ENCODE peak calls at places on chromosomes 1 and 21, in four cellular contexts. One of them, this sample, is unnamed.

GRCh38 chr1:117260761-117261462 is 50.2 kb upstream of the VTCN1 start:
- DNase-seq in K562: no peak
- DNase-seq in GM12878: no peak
- DNase-seq in HepG2: no peak
- DNase-seq in this sample: no peak

GRCh38 chr1:205456868-205457724 is 1.3 kb upstream of the BLACAT1 start:
- DNase-seq in K562: peak
- DNase-seq in GM12878: no peak
- DNase-seq in HepG2: no peak
- DNase-seq in this sample: peak

GRCh38 chr1:188237573-188238353 is 1409.0 kb downstream of the PLA2G4A start:
- DNase-seq in K562: no peak
- DNase-seq in GM12878: no peak
- DNase-seq in HepG2: no peak
- DNase-seq in this sample: no peak

GRCh38 chr1:28830814-28831213 is 18.8 kb downstream of the OPRD1 start:
- DNase-seq in K562: no peak
- DNase-seq in GM12878: no peak
- DNase-seq in HepG2: no peak
- DNase-seq in this sample: no peak

GRCh38 chr1:152036316-152037216 is at the start of gene S100A11:
- DNase-seq in K562: peak
- DNase-seq in GM12878: peak
- DNase-seq in HepG2: peak
- DNase-seq in this sample: peak

GRCh38 chr1:224894915-224895314 is 34.6 kb upstream of the DNAH14 start:
- DNase-seq in K562: peak
- DNase-seq in GM12878: no peak
- DNase-seq in HepG2: peak
- DNase-seq in this sample: peak

GRCh38 chr1:62621907-62622306 is 24.6 kb downstream of the ANGPTL3 start:
- DNase-seq in K562: peak
- DNase-seq in GM12878: peak
- DNase-seq in HepG2: peak
- DNase-seq in this sample: no peak

GRCh38 chr1:245412301-245412700 is 257.5 kb downstream of the KIF26B start:
- DNase-seq in K562: no peak
- DNase-seq in GM12878: no peak
- DNase-seq in HepG2: no peak
- DNase-seq in this sample: no peak

GRCh38 chr1:230706887-230707731 is 6.8 kb downstream of the AGT start:
- DNase-seq in K562: no peak
- DNase-seq in GM12878: no peak
- DNase-seq in HepG2: no peak
- DNase-seq in this sample: no peak

GRCh38 chr1:16077430-16078245 is 4.2 kb upstream of the FAM131C start:
- DNase-seq in K562: no peak
- DNase-seq in GM12878: no peak
- DNase-seq in HepG2: peak
- DNase-seq in this sample: no peak

GRCh38 chr1:10782491-10783244 is 13.8 kb downstream of the CASZ1 start:
- DNase-seq in K562: no peak
- DNase-seq in GM12878: no peak
- DNase-seq in HepG2: no peak
- DNase-seq in this sample: no peak

GRCh38 chr1:62401034-62401433 is 35.8 kb upstream of the USP1 start:
- DNase-seq in K562: no peak
- DNase-seq in GM12878: no peak
- DNase-seq in HepG2: no peak
- DNase-seq in this sample: no peak

GRCh38 chr1:236181059-236181458 is 38.7 kb downstream of the GPR137B start:
- DNase-seq in K562: no peak
- DNase-seq in GM12878: no peak
- DNase-seq in HepG2: no peak
- DNase-seq in this sample: no peak

DNA sequence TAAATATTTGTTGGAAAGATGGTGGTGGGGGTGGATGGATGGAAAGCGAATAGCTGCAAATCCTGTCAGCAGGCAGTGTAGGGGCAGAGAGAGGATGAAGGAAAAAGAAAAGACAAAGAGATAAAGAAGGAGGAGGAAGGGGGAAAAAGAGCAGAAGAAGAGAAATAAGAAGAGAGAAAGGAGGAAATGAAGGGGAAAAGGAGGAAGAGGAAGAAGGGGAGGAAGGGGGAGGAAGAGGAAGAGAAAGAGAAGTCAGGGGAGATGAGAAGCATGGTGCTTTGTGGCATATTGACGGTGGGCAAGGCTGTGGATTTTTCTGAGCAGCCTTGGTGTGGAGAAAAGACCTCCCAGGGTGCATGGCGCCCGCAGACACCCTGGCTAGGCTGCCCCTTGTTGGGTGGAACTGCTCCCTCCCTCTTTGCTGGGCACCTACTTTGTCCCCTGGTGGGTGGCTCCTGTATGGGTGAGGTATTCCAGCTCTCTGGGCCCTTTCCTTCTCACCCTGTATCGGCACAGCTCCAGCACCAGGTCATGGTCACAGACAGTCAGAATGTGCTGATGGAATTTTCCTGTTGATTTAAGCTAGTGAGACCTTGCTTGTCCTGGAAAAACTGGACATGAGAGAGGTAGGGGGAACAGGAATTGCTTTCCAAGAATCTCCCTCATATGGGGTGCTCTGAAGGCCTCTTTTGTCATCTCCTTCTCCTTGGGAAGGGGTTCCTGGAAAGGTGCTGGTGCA is 45.7 kb upstream of the TLR5 start:
- DNase-seq in K562: no peak
- DNase-seq in GM12878: no peak
- DNase-seq in HepG2: no peak
- DNase-seq in this sample: no peak
- TF ChIP-seq SP1 in K562: no peak
- TF ChIP-seq SP1 in GM12878: no peak
- TF ChIP-seq SP1 in HepG2: no peak
- TF ChIP-seq SP1 in this sample: no peak

GRCh38 chr1:181153634-181153961 is 65.1 kb downstream of the IER5 start:
- DNase-seq in K562: no peak
- DNase-seq in GM12878: no peak
- DNase-seq in HepG2: no peak
- DNase-seq in this sample: no peak

GRCh38 chr1:181150273-181150672 is 61.8 kb downstream of the IER5 start:
- DNase-seq in K562: no peak
- DNase-seq in GM12878: no peak
- DNase-seq in HepG2: no peak
- DNase-seq in this sample: no peak

GRCh38 chr1:181150842-181151241 is 62.3 kb downstream of the IER5 start:
- DNase-seq in K562: no peak
- DNase-seq in GM12878: no peak
- DNase-seq in HepG2: no peak
- DNase-seq in this sample: no peak

GRCh38 chr1:181152892-181153633 is 64.6 kb downstream of the IER5 start:
- DNase-seq in K562: peak
- DNase-seq in GM12878: no peak
- DNase-seq in HepG2: no peak
- DNase-seq in this sample: peak

GRCh38 chr1:181151378-181152326 is 63.2 kb downstream of the IER5 start:
- DNase-seq in K562: no peak
- DNase-seq in GM12878: no peak
- DNase-seq in HepG2: no peak
- DNase-seq in this sample: no peak
- TF ChIP-seq BHLHE40 in K562: peak
- TF ChIP-seq BHLHE40 in GM12878: peak
- TF ChIP-seq BHLHE40 in HepG2: no peak
- TF ChIP-seq BHLHE40 in this sample: no peak

DNA sequence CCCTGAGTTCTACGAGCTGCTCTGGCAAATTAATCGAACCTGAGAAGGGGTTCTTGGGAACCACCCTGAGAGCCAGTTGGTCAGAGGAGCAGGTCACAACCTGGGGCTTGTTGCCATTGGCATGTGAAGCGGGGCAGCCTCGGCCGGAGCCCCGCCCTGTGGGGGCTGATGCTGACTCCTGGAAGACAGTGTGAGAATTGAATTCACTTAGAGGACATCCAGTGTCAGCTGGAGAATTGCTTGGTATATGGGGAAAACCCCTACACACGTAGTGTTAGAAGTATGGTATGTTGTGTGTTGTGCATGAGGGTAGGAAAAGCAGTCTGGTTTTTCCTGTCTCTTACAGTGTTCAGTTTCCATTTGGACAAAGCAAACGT is 11.6 kb downstream of the SLC37A1 start:
- DNase-seq in K562: no peak
- DNase-seq in GM12878: no peak
- DNase-seq in HepG2: no peak
- DNase-seq in this sample: no peak
- TF ChIP-seq SP1 in K562: no peak
- TF ChIP-seq SP1 in GM12878: no peak
- TF ChIP-seq SP1 in HepG2: no peak
- TF ChIP-seq SP1 in this sample: no peak

DNA sequence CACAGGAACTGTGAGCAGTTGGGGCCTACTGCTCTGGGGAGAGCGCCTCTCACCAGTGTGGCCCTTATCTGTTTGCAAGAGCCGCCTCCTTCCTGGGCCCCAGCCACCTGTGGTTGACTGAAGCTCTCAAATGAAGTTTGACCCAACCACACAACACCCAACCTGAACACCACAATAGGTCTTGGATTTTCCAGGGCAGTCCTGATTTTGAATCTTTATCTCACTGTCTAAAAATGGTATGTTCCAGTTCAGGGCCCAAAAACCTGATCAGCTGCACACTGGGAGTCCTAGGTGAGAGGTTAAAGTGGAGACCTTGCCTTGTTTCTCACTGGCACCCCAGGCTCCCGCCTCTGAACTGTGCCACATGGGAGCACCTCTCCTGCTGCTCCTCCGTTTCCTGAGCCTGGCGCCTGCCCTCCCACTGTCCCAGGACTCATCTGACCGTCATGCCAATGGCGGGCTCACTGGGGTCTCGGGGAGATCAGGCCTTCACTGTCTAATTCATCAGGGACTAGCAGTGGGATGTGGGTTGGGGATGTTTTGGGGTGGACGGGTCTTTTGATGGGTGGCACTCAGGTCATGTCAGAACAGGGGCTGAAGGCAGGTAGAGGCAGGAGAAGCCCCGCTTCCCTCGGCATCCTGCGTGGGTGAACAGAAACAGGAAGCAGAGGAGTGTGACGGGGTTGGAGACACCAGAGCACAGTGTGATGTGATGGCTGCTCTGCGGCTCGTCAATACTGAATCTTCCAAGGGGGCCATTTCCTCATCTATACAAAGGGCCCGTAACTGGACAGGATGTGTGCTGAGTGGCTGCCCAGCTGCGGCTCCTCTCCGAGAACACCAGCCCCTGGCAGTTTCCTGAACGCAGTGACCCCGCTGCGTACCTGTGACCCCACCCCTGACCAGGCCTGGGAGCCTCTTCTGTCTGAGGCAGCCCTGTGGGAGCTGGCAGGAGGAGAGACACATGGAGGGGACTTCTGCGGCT is 59.6 kb upstream of the ITPKB start:
- DNase-seq in K562: peak
- DNase-seq in GM12878: peak
- DNase-seq in HepG2: no peak
- DNase-seq in this sample: no peak
- TF ChIP-seq BHLHE40 in K562: no peak
- TF ChIP-seq BHLHE40 in GM12878: no peak
- TF ChIP-seq BHLHE40 in HepG2: no peak
- TF ChIP-seq BHLHE40 in this sample: no peak

GRCh38 chr1:77015748-77016341 is 148.6 kb downstream of the ST6GALNAC5 start:
- DNase-seq in K562: no peak
- DNase-seq in GM12878: no peak
- DNase-seq in HepG2: no peak
- DNase-seq in this sample: no peak

GRCh38 chr1:77010937-77011336 is 143.7 kb downstream of the ST6GALNAC5 start:
- DNase-seq in K562: no peak
- DNase-seq in GM12878: no peak
- DNase-seq in HepG2: no peak
- DNase-seq in this sample: no peak

GRCh38 chr1:77016371-77016770 is 149.1 kb downstream of the ST6GALNAC5 start:
- DNase-seq in K562: no peak
- DNase-seq in GM12878: no peak
- DNase-seq in HepG2: no peak
- DNase-seq in this sample: no peak

GRCh38 chr1:77018386-77019156 is 151.3 kb downstream of the ST6GALNAC5 start:
- DNase-seq in K562: no peak
- DNase-seq in GM12878: no peak
- DNase-seq in HepG2: no peak
- DNase-seq in this sample: no peak

DNA sequence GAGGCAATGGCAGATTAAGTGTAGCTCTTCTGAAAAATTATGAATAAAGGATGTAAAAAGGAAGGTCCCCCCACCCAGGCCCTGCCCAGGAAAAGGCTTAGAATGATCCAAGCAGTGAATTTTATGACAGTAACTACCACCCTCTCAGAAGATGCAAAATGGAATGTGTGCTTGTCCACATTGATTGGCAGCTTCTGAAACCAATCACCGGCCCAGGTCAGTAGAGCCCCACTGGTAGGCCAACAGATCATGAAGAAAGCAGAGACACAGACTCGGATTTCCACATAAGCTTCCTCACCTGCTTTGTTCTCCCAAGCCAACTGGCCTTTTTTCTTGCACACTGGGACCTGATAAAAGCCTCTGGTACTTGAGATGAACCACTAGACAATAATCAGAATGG is 147.1 kb downstream of the ST6GALNAC5 start:
- DNase-seq in K562: no peak
- DNase-seq in GM12878: no peak
- DNase-seq in HepG2: no peak
- DNase-seq in this sample: no peak
- TF ChIP-seq SP1 in K562: no peak
- TF ChIP-seq SP1 in GM12878: no peak
- TF ChIP-seq SP1 in HepG2: no peak
- TF ChIP-seq SP1 in this sample: no peak

GRCh38 chr21:24210130-24210529 is 1397.2 kb downstream of the MRPL39 start:
- DNase-seq in K562: no peak
- DNase-seq in GM12878: no peak
- DNase-seq in HepG2: no peak
- DNase-seq in this sample: no peak

GRCh38 chr21:24208562-24209260 is 1398.6 kb downstream of the MRPL39 start:
- DNase-seq in K562: no peak
- DNase-seq in GM12878: no peak
- DNase-seq in HepG2: no peak
- DNase-seq in this sample: no peak

GRCh38 chr21:24204641-24205040 is 1402.6 kb downstream of the MRPL39 start:
- DNase-seq in K562: no peak
- DNase-seq in GM12878: no peak
- DNase-seq in HepG2: no peak
- DNase-seq in this sample: no peak

GRCh38 chr21:24200052-24200451 is 1407.2 kb downstream of the MRPL39 start:
- DNase-seq in K562: no peak
- DNase-seq in GM12878: peak
- DNase-seq in HepG2: no peak
- DNase-seq in this sample: no peak

DNA sequence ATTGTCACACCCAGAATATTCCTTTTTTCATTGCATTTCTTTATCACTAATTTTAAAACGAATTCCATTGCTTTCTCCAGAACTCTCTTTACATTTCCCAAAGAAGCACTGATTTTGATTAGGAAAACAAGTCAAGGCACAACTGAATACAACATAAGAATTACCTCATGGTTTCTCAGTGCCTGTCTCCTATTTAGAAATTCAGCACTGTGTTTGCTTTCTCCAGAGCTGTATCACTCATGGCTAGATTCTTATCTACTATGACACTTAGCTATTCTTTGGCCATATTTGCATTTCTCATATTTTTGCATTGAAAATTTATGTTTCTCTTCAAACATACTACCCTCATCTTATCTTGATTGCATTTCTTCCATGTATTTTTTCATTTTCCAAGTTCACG is 1402.0 kb downstream of the MRPL39 start:
- DNase-seq in K562: no peak
- DNase-seq in GM12878: no peak
- DNase-seq in HepG2: no peak
- DNase-seq in this sample: no peak
- TF ChIP-seq BHLHE40 in K562: no peak
- TF ChIP-seq BHLHE40 in GM12878: no peak
- TF ChIP-seq BHLHE40 in HepG2: no peak
- TF ChIP-seq BHLHE40 in this sample: no peak

This sample was measured in HEK293T.